ENCODE peak calls at places on chromosomes 13 and 19, in nine cellular contexts. One of them, this sample, is unnamed.
A peak's percentile ranks its signal among the peaks of the same experiment; 100 is the strongest.

GRCh38 chr19:4140237-4140711 is 13.2 kb upstream of the CREB3L3 start:
- DNase-seq in hepatocyte: peak; percentile 83
- DNase-seq in AG04449: no peak
- DNase-seq in GM23338: peak; percentile 94
- DNase-seq in pancreas: no peak
- DNase-seq in BJ: no peak
- DNase-seq in neuronal stem cell: peak; percentile 56
- DNase-seq in CD8-positive, alpha-beta T cell: no peak
- DNase-seq in IMR-90: peak; percentile 72
- DNase-seq in this sample: peak; percentile 68

GRCh38 chr19:11420429-11420893 is 1.3 kb upstream of the RGL3 start:
- DNase-seq in hepatocyte: peak; percentile 66
- DNase-seq in neuronal stem cell: no peak
- DNase-seq in GM23338: peak; percentile 44
- DNase-seq in pancreas: no peak
- DNase-seq in BJ: no peak
- DNase-seq in IMR-90: no peak
- DNase-seq in AG04449: no peak
- DNase-seq in CD8-positive, alpha-beta T cell: no peak
- DNase-seq in this sample: peak; percentile 51

GRCh38 chr19:41411682-41412265 is 14.2 kb downstream of the BCKDHA start:
- DNase-seq in hepatocyte: no peak
- DNase-seq in IMR-90: no peak
- DNase-seq in AG04449: no peak
- DNase-seq in CD8-positive, alpha-beta T cell: no peak
- DNase-seq in pancreas: no peak
- DNase-seq in neuronal stem cell: no peak
- DNase-seq in GM23338: no peak
- DNase-seq in BJ: no peak
- DNase-seq in this sample: no peak

GRCh38 chr19:1247747-1248453 is 483 bp upstream of the MIDN start:
- DNase-seq in GM23338: peak; percentile 83
- DNase-seq in neuronal stem cell: no peak
- DNase-seq in BJ: no peak
- DNase-seq in hepatocyte: peak; percentile 88
- DNase-seq in IMR-90: peak; percentile 70
- DNase-seq in CD8-positive, alpha-beta T cell: peak; percentile 62
- DNase-seq in AG04449: no peak
- DNase-seq in pancreas: peak; percentile 81
- DNase-seq in this sample: peak; percentile 83

GRCh38 chr19:13150919-13151604 is 851 bp downstream of the IER2 start:
- DNase-seq in AG04449: no peak
- DNase-seq in CD8-positive, alpha-beta T cell: no peak
- DNase-seq in GM23338: no peak
- DNase-seq in neuronal stem cell: peak; percentile 42
- DNase-seq in hepatocyte: peak; percentile 35
- DNase-seq in BJ: no peak
- DNase-seq in pancreas: peak; percentile 59
- DNase-seq in IMR-90: no peak
- DNase-seq in this sample: peak; percentile 45

GRCh38 chr13:27774169-27774568 is 18.1 kb upstream of the GSX1 start:
- DNase-seq in pancreas: no peak
- DNase-seq in GM23338: no peak
- DNase-seq in hepatocyte: no peak
- DNase-seq in AG04449: no peak
- DNase-seq in neuronal stem cell: no peak
- DNase-seq in BJ: no peak
- DNase-seq in CD8-positive, alpha-beta T cell: no peak
- DNase-seq in IMR-90: no peak
- DNase-seq in this sample: no peak

GRCh38 chr19:52673014-52673413 is 34.9 kb upstream of the ZNF83 start:
- DNase-seq in GM23338: no peak
- DNase-seq in pancreas: no peak
- DNase-seq in IMR-90: peak; percentile 43
- DNase-seq in CD8-positive, alpha-beta T cell: no peak
- DNase-seq in hepatocyte: no peak
- DNase-seq in BJ: no peak
- DNase-seq in neuronal stem cell: no peak
- DNase-seq in AG04449: no peak
- DNase-seq in this sample: no peak

GRCh38 chr19:54021932-54022331 is 30.5 kb downstream of the CACNG6 start:
- DNase-seq in CD8-positive, alpha-beta T cell: no peak
- DNase-seq in neuronal stem cell: no peak
- DNase-seq in AG04449: no peak
- DNase-seq in hepatocyte: no peak
- DNase-seq in GM23338: no peak
- DNase-seq in pancreas: no peak
- DNase-seq in IMR-90: no peak
- DNase-seq in BJ: no peak
- DNase-seq in this sample: no peak

GRCh38 chr13:35501721-35502235 is 25.3 kb upstream of the MAB21L1 start:
- DNase-seq in IMR-90: no peak
- DNase-seq in BJ: no peak
- DNase-seq in AG04449: no peak
- DNase-seq in GM23338: no peak
- DNase-seq in hepatocyte: no peak
- DNase-seq in CD8-positive, alpha-beta T cell: no peak
- DNase-seq in pancreas: no peak
- DNase-seq in neuronal stem cell: no peak
- DNase-seq in this sample: no peak

GRCh38 chr13:23074054-23074805 is 106.5 kb upstream of the SGCG start:
- DNase-seq in AG04449: no peak
- DNase-seq in IMR-90: peak; percentile 11
- DNase-seq in BJ: no peak
- DNase-seq in CD8-positive, alpha-beta T cell: no peak
- DNase-seq in pancreas: no peak
- DNase-seq in neuronal stem cell: no peak
- DNase-seq in hepatocyte: no peak
- DNase-seq in GM23338: no peak
- DNase-seq in this sample: no peak

GRCh38 chr13:109644069-109644750 is 142.2 kb downstream of the IRS2 start:
- DNase-seq in AG04449: no peak
- DNase-seq in GM23338: no peak
- DNase-seq in hepatocyte: no peak
- DNase-seq in BJ: no peak
- DNase-seq in pancreas: no peak
- DNase-seq in CD8-positive, alpha-beta T cell: no peak
- DNase-seq in neuronal stem cell: no peak
- DNase-seq in IMR-90: no peak
- DNase-seq in this sample: no peak

GRCh38 chr19:13972368-13973155 is 20.3 kb downstream of the DCAF15 start:
- DNase-seq in neuronal stem cell: no peak
- DNase-seq in AG04449: no peak
- DNase-seq in IMR-90: no peak
- DNase-seq in pancreas: no peak
- DNase-seq in GM23338: no peak
- DNase-seq in hepatocyte: no peak
- DNase-seq in BJ: no peak
- DNase-seq in CD8-positive, alpha-beta T cell: no peak
- DNase-seq in this sample: no peak

GRCh38 chr19:10670187-10670586 is 16.0 kb downstream of the ILF3 start:
- DNase-seq in AG04449: no peak
- DNase-seq in hepatocyte: no peak
- DNase-seq in GM23338: no peak
- DNase-seq in BJ: no peak
- DNase-seq in CD8-positive, alpha-beta T cell: no peak
- DNase-seq in IMR-90: no peak
- DNase-seq in pancreas: no peak
- DNase-seq in neuronal stem cell: no peak
- DNase-seq in this sample: no peak

GRCh38 chr19:17095141-17095919 is 19.8 kb downstream of the MYO9B start:
- DNase-seq in AG04449: no peak
- DNase-seq in BJ: no peak
- DNase-seq in IMR-90: peak; percentile 35
- DNase-seq in pancreas: peak; percentile 23
- DNase-seq in neuronal stem cell: no peak
- DNase-seq in GM23338: no peak
- DNase-seq in CD8-positive, alpha-beta T cell: no peak
- DNase-seq in hepatocyte: peak; percentile 50
- DNase-seq in this sample: peak; percentile 34

GRCh38 chr13:85265296-85265695 is 533.9 kb downstream of the SLITRK6 start:
- DNase-seq in hepatocyte: no peak
- DNase-seq in pancreas: no peak
- DNase-seq in AG04449: no peak
- DNase-seq in IMR-90: no peak
- DNase-seq in neuronal stem cell: no peak
- DNase-seq in GM23338: no peak
- DNase-seq in BJ: no peak
- DNase-seq in CD8-positive, alpha-beta T cell: no peak
- DNase-seq in this sample: no peak
- H3K4me3 ChIP-seq in hepatocyte: no peak overlapping the region
- H3K4me3 ChIP-seq in pancreas: no peak overlapping the region
- H3K4me3 ChIP-seq in AG04449: no peak overlapping the region
- H3K4me3 ChIP-seq in IMR-90: no peak overlapping the region
- H3K4me3 ChIP-seq in neuronal stem cell: no peak overlapping the region
- H3K4me3 ChIP-seq in GM23338: no peak overlapping the region
- H3K4me3 ChIP-seq in BJ: no peak overlapping the region
- H3K4me3 ChIP-seq in CD8-positive, alpha-beta T cell: no peak overlapping the region
- H3K4me3 ChIP-seq in this sample: no peak overlapping the region

GRCh38 chr13:20160346-20161274 is at the start of gene GJA3:
- DNase-seq in neuronal stem cell: peak; percentile 71
- DNase-seq in hepatocyte: peak; percentile 70
- DNase-seq in GM23338: peak; percentile 77
- DNase-seq in AG04449: no peak
- DNase-seq in BJ: no peak
- DNase-seq in CD8-positive, alpha-beta T cell: peak; percentile 47
- DNase-seq in IMR-90: peak; percentile 39
- DNase-seq in pancreas: no peak
- DNase-seq in this sample: no peak

GRCh38 chr13:20165417-20166257 is 4.8 kb upstream of the GJA3 start:
- DNase-seq in GM23338: no peak
- DNase-seq in pancreas: no peak
- DNase-seq in IMR-90: peak; percentile 74
- DNase-seq in BJ: no peak
- DNase-seq in CD8-positive, alpha-beta T cell: no peak
- DNase-seq in hepatocyte: no peak
- DNase-seq in AG04449: no peak
- DNase-seq in neuronal stem cell: no peak
- DNase-seq in this sample: no peak

GRCh38 chr13:20159646-20160345 is 1.1 kb downstream of the GJA3 start:
- DNase-seq in AG04449: no peak
- DNase-seq in pancreas: no peak
- DNase-seq in BJ: no peak
- DNase-seq in CD8-positive, alpha-beta T cell: no peak
- DNase-seq in GM23338: no peak
- DNase-seq in hepatocyte: no peak
- DNase-seq in IMR-90: peak; percentile 64
- DNase-seq in neuronal stem cell: no peak
- DNase-seq in this sample: no peak

GRCh38 chr13:20161275-20161950 is 561 bp upstream of the GJA3 start:
- DNase-seq in pancreas: no peak
- DNase-seq in GM23338: peak; percentile 50
- DNase-seq in hepatocyte: peak; percentile 32
- DNase-seq in BJ: no peak
- DNase-seq in CD8-positive, alpha-beta T cell: peak; percentile 51
- DNase-seq in AG04449: no peak
- DNase-seq in neuronal stem cell: no peak
- DNase-seq in IMR-90: no peak
- DNase-seq in this sample: no peak

DNA sequence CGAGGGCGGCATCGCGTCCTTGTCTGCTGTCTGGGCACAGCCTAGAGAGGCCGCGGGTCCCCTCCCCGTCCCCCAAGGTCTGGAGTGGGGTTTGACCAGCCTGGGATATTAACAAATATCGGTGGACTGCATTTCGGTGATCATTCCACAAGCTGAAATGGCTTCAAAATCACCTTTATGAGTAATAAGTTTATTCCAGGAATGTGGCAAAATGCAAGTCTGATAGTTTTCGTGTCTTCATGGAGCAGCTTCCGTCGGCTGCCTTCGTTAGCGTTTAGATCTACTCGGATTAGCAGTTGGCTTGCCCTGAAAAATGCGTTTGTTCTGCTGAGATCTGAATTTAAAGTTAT is 1.1 kb upstream of the GJA3 start:
- DNase-seq in neuronal stem cell: no peak
- DNase-seq in pancreas: no peak
- DNase-seq in IMR-90: no peak
- DNase-seq in GM23338: no peak
- DNase-seq in hepatocyte: no peak
- DNase-seq in CD8-positive, alpha-beta T cell: no peak
- DNase-seq in BJ: no peak
- DNase-seq in AG04449: no peak
- DNase-seq in this sample: no peak
- H3K4me3 ChIP-seq in neuronal stem cell: no peak overlapping the region
- H3K4me3 ChIP-seq in pancreas: no peak overlapping the region
- H3K4me3 ChIP-seq in IMR-90: no peak overlapping the region
- H3K4me3 ChIP-seq in GM23338: peak overlapping the region; percentile 64
- H3K4me3 ChIP-seq in hepatocyte: no peak overlapping the region
- H3K4me3 ChIP-seq in CD8-positive, alpha-beta T cell: peak overlapping the region; percentile 71
- H3K4me3 ChIP-seq in BJ: no peak overlapping the region
- H3K4me3 ChIP-seq in AG04449: no peak overlapping the region
- H3K4me3 ChIP-seq in this sample: no peak overlapping the region

DNA sequence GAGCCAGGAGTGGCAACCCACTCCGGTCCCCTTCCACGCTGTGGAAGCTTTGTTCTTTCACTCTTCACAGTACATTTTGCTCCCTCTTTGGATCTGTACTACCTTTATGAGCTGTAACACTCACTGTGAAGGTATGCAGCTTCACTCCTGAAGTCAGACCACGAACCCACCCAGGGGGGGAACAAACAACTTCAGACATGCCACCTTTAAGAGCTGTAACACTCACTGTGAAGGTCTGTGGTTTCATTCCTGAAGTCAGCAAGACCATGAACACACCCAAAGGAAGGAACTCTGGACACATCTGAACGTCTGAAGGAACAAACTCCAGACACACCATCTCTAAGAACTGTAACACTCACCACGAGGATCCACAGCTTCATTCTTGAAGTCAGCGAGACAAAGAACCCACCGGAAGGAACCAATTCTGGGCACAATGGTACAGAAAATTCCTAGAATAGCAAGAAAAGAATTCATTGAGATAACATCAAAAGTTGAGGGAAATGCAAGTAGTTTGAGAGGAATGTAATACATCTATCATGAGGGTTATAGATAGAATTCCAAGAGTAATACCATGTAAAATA is 1796.6 kb upstream of the MIR17HG start:
- DNase-seq in CD8-positive, alpha-beta T cell: no peak
- DNase-seq in IMR-90: no peak
- DNase-seq in AG04449: no peak
- DNase-seq in GM23338: no peak
- DNase-seq in hepatocyte: no peak
- DNase-seq in pancreas: no peak
- DNase-seq in neuronal stem cell: no peak
- DNase-seq in BJ: no peak
- DNase-seq in this sample: no peak
- H3K4me3 ChIP-seq in CD8-positive, alpha-beta T cell: no peak overlapping the region
- H3K4me3 ChIP-seq in IMR-90: no peak overlapping the region
- H3K4me3 ChIP-seq in AG04449: no peak overlapping the region
- H3K4me3 ChIP-seq in GM23338: no peak overlapping the region
- H3K4me3 ChIP-seq in hepatocyte: no peak overlapping the region
- H3K4me3 ChIP-seq in pancreas: no peak overlapping the region
- H3K4me3 ChIP-seq in neuronal stem cell: no peak overlapping the region
- H3K4me3 ChIP-seq in BJ: no peak overlapping the region
- H3K4me3 ChIP-seq in this sample: no peak overlapping the region

DNA sequence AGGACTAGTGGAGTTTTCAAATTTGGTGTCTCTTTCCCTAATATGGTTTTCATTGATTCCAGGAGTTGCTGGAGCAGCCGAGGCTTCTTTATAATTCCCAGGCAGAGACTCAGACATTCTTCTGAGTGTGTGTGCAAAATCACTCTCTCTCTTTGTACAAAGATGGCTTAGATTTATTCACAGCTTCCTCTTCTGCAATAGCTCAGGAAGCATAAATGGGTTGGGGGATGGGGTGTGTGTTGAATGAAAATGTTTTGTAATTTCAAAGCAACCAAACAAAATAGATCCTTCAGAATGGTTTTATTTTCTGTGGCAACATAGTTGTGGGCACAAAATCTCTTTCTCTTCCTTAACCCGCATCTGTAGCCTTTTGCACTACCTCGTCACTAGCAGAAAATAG is 66.5 kb downstream of the CBY2 start:
- DNase-seq in neuronal stem cell: no peak
- DNase-seq in GM23338: no peak
- DNase-seq in BJ: no peak
- DNase-seq in CD8-positive, alpha-beta T cell: no peak
- DNase-seq in AG04449: no peak
- DNase-seq in IMR-90: no peak
- DNase-seq in pancreas: no peak
- DNase-seq in hepatocyte: no peak
- DNase-seq in this sample: no peak
- H3K4me3 ChIP-seq in neuronal stem cell: no peak overlapping the region
- H3K4me3 ChIP-seq in GM23338: peak overlapping the region; percentile 19
- H3K4me3 ChIP-seq in BJ: no peak overlapping the region
- H3K4me3 ChIP-seq in CD8-positive, alpha-beta T cell: no peak overlapping the region
- H3K4me3 ChIP-seq in AG04449: no peak overlapping the region
- H3K4me3 ChIP-seq in IMR-90: no peak overlapping the region
- H3K4me3 ChIP-seq in pancreas: no peak overlapping the region
- H3K4me3 ChIP-seq in hepatocyte: no peak overlapping the region
- H3K4me3 ChIP-seq in this sample: no peak overlapping the region

This sample was measured in colonic mucosa.